ENCODE peak calls at places on chromosome 11, in four cellular contexts. V, B, I and T are unnamed samples.
A peak's percentile ranks its signal among the peaks of the same experiment; 100 is the strongest.

GRCh38 chr11:77081381-77081851 is 14.6 kb downstream of the CAPN5 start:
- DNase-seq in V (no peak), I (no peak), B (no peak), T (no peak)

GRCh38 chr11:73404048-73404447 is 27.8 kb downstream of the RELT start:
- DNase-seq in I (peak; percentile 30), B (no peak), V (no peak), T (no peak)

GRCh38 chr11:10439924-10440323 is 15.1 kb upstream of the AMPD3 start:
- DNase-seq in B (no peak), I (no peak), V (no peak), T (no peak)

GRCh38 chr11:123139206-123139605 is 55.8 kb downstream of the CLMP start:
- DNase-seq in B (no peak), I (no peak), V (no peak), T (no peak)

GRCh38 chr11:123386746-123387510 is 43.1 kb upstream of the GRAMD1B start:
- DNase-seq in V (no peak), I (no peak), B (no peak), T (no peak)

GRCh38 chr11:69439651-69440464 is 41.6 kb upstream of the LINC01488 start:
- DNase-seq in B (no peak), I (no peak), V (no peak), T (no peak)

GRCh38 chr11:86670179-86670578 is 2.2 kb downstream of the ME3 start:
- DNase-seq in B (no peak), V (no peak), I (peak; percentile 56), T (no peak)

GRCh38 chr11:69074786-69075185 is 26.1 kb downstream of the TPCN2 start:
- DNase-seq in I (no peak), V (no peak), B (no peak), T (no peak)

GRCh38 chr11:61728940-61729219 is 23.6 kb upstream of the MYRF start:
- DNase-seq in V (no peak), I (no peak), B (no peak), T (no peak)

GRCh38 chr11:7671807-7672206 is 1.5 kb downstream of the CYB5R2 start:
- DNase-seq in V (no peak), I (no peak), B (no peak), T (no peak)

GRCh38 chr11:22163394-22163797 is 29.5 kb upstream of the ANO5 start:
- DNase-seq in B (no peak), I (no peak), V (no peak), T (no peak)

GRCh38 chr11:118353084-118353710 is 6.2 kb upstream of the UBE4A start:
- DNase-seq in B (no peak), I (peak; percentile 4), V (no peak), T (no peak)

GRCh38 chr11:44608654-44609027 is 43.2 kb downstream of the CD82 start:
- DNase-seq in I (peak; percentile 78), V (no peak), B (no peak), T (no peak)